ENCODE peak calls at places on chromosome 7, in eight cellular contexts. W is cardiac fibroblast, V is T1000, B is COR-L47, T is left colon, P is fibroblast of mammary gland, F is AML-193, C is naive B cell. K is an unnamed sample.

GRCh38 chr7:153942036-153942435 is 110.2 kb upstream of the DPP6 start:
- DNase-seq in W (no peak), V (no peak), B (no peak), T (no peak), P (no peak), F (no peak), C (no peak), K (no peak)

GRCh38 chr7:18469332-18469731 is 26.2 kb upstream of the HDAC9 start:
- DNase-seq in W (no peak), V (no peak), B (no peak), T (no peak), P (no peak), F (no peak), C (no peak), K (no peak)

GRCh38 chr7:19958309-19958896 is 185.0 kb upstream of the TMEM196 start:
- DNase-seq in W (peak; percentile 97), V (peak; percentile 30), B (no peak), T (no peak), P (peak; percentile 93), F (peak; percentile 95), C (no peak), K (peak; percentile 85)

GRCh38 chr7:106604303-106604918 is 56.5 kb downstream of the CCDC71L start:
- DNase-seq in W (no peak), V (no peak), B (no peak), T (no peak), P (no peak), F (peak; percentile 52), C (no peak), K (no peak)

GRCh38 chr7:73567701-73568685 is 10.4 kb downstream of the TBL2 start:
- DNase-seq in W (peak; percentile 18), V (no peak), B (no peak), T (no peak), P (peak; percentile 42), F (no peak), C (no peak), K (peak; percentile 48)

GRCh38 chr7:25636871-25637283 is 408.6 kb upstream of the NPVF start:
- DNase-seq in W (no peak), V (no peak), B (peak; percentile 11), T (no peak), P (no peak), F (no peak), C (no peak), K (no peak)

GRCh38 chr7:74606101-74606908 is 51.2 kb upstream of the GTF2I start:
- DNase-seq in W (no peak), V (no peak), B (no peak), T (peak; percentile 64), P (no peak), F (no peak), C (peak; percentile 43), K (peak; percentile 60)

GRCh38 chr7:130152270-130153141 is 52.7 kb downstream of the TMEM209 start:
- DNase-seq in W (peak; percentile 24), V (no peak), B (no peak), T (no peak), P (peak; percentile 71), F (no peak), C (no peak), K (no peak)

GRCh38 chr7:7932553-7932952 is 36.0 kb upstream of the GLCCI1 start:
- DNase-seq in W (no peak), V (no peak), B (no peak), T (no peak), P (peak; percentile 14), F (no peak), C (no peak), K (no peak)

GRCh38 chr7:103752995-103753394 is 236.5 kb downstream of the RELN start:
- DNase-seq in W (peak; percentile 50), V (no peak), B (no peak), T (no peak), P (peak; percentile 25), F (no peak), C (no peak), K (no peak)

GRCh38 chr7:40833541-40834234 is 698.9 kb downstream of the SUGCT start:
- DNase-seq in W (peak; percentile 54), V (no peak), B (no peak), T (no peak), P (peak; percentile 44), F (no peak), C (no peak), K (no peak)

GRCh38 chr7:113076703-113077102 is 9.9 kb downstream of the GPR85 start:
- DNase-seq in W (peak; percentile 22), V (no peak), B (no peak), T (no peak), P (no peak), F (no peak), C (no peak), K (no peak)

GRCh38 chr7:101593556-101593955 is 35.5 kb downstream of the MYL10 start:
- DNase-seq in W (no peak), V (no peak), B (no peak), T (no peak), P (no peak), F (no peak), C (no peak), K (no peak)

GRCh38 chr7:27953361-27953760 is 213.4 kb downstream of the TAX1BP1 start:
- DNase-seq in W (no peak), V (no peak), B (no peak), T (no peak), P (peak; percentile 14), F (no peak), C (no peak), K (peak; percentile 38)

GRCh38 chr7:106774768-106775551 is 90.1 kb upstream of the PIK3CG start:
- DNase-seq in W (peak; percentile 77), V (peak; percentile 31), B (no peak), T (no peak), P (peak; percentile 29), F (no peak), C (no peak), K (peak; percentile 99)

GRCh38 chr7:131895541-131896173 is 339.2 kb upstream of the PODXL start:
- DNase-seq in W (peak; percentile 70), V (peak; percentile 20), B (no peak), T (no peak), P (peak; percentile 82), F (no peak), C (no peak), K (peak; percentile 98)

GRCh38 chr7:106883627-106884026 is 18.5 kb downstream of the PIK3CG start:
- DNase-seq in W (no peak), V (no peak), B (no peak), T (no peak), P (no peak), F (no peak), C (no peak), K (no peak)

GRCh38 chr7:108570146-108570755 is 577 bp downstream of the DNAJB9 start:
- DNase-seq in W (peak; percentile 56), V (no peak), B (peak; percentile 28), T (peak; percentile 68), P (peak; percentile 53), F (peak; percentile 31), C (peak; percentile 48), K (peak; percentile 32)

GRCh38 chr7:1806354-1806753 is 136.3 kb downstream of the ELFN1 start:
- DNase-seq in W (no peak), V (no peak), B (no peak), T (no peak), P (no peak), F (no peak), C (no peak), K (no peak)

GRCh38 chr7:2005746-2006145 is 227.0 kb downstream of the MAD1L1 start:
- DNase-seq in W (no peak), V (no peak), B (no peak), T (no peak), P (no peak), F (no peak), C (no peak), K (no peak)

GRCh38 chr7:43431020-43431595 is 151.8 kb upstream of the STK17A start:
- DNase-seq in W (no peak), V (no peak), B (no peak), T (no peak), P (peak; percentile 28), F (no peak), C (no peak), K (peak; percentile 42)

GRCh38 chr7:42964293-42964692 is 32.1 kb downstream of the MRPL32 start:
- DNase-seq in W (no peak), V (no peak), B (no peak), T (no peak), P (no peak), F (no peak), C (no peak), K (no peak)

GRCh38 chr7:98872328-98872924 is 2.6 kb upstream of the TMEM130 start:
- DNase-seq in W (peak; percentile 36), V (no peak), B (peak; percentile 48), T (no peak), P (peak; percentile 24), F (peak; percentile 52), C (no peak), K (peak; percentile 37)

GRCh38 chr7:47536705-47537611 is 45.0 kb downstream of the TNS3 start:
- DNase-seq in W (peak; percentile 55), V (no peak), B (no peak), T (peak; percentile 72), P (peak; percentile 82), F (no peak), C (no peak), K (peak; percentile 86)

GRCh38 chr7:117248810-117249209 is 74.0 kb downstream of the WNT2 start:
- DNase-seq in W (no peak), V (no peak), B (peak; percentile 1), T (no peak), P (peak; percentile 48), F (no peak), C (no peak), K (peak; percentile 44)

GRCh38 chr7:118350260-118350659 is 125.8 kb downstream of the ANKRD7 start:
- DNase-seq in W (no peak), V (no peak), B (no peak), T (no peak), P (no peak), F (no peak), C (no peak), K (no peak)

GRCh38 chr7:76077435-76077834 is 29.5 kb downstream of the MDH2 start:
- DNase-seq in W (no peak), V (no peak), B (no peak), T (no peak), P (no peak), F (no peak), C (no peak), K (no peak)

GRCh38 chr7:69070476-69070875 is 527.8 kb upstream of the AUTS2 start:
- DNase-seq in W (no peak), V (no peak), B (no peak), T (no peak), P (no peak), F (no peak), C (no peak), K (no peak)

GRCh38 chr7:140674899-140675701 is 2.4 kb downstream of the ADCK2 start:
- DNase-seq in W (peak; percentile 72), V (no peak), B (no peak), T (peak; percentile 20), P (peak; percentile 82), F (peak; percentile 93), C (no peak), K (peak; percentile 53)

GRCh38 chr7:73850212-73850611 is 7.9 kb upstream of the METTL27 start:
- DNase-seq in W (no peak), V (no peak), B (no peak), T (no peak), P (no peak), F (no peak), C (no peak), K (no peak)

GRCh38 chr7:38311329-38311937 is 38.0 kb upstream of the TARP start:
- DNase-seq in W (no peak), V (no peak), B (peak; percentile 67), T (peak; percentile 44), P (no peak), F (no peak), C (no peak), K (no peak)

GRCh38 chr7:135784013-135784412 is 35.4 kb upstream of the FAM180A start:
- DNase-seq in W (peak; percentile 81), V (no peak), B (no peak), T (no peak), P (no peak), F (no peak), C (no peak), K (no peak)

GRCh38 chr7:149467321-149467859 is 6.5 kb upstream of the ZNF777 start:
- DNase-seq in W (no peak), V (no peak), B (no peak), T (no peak), P (no peak), F (no peak), C (no peak), K (no peak)

GRCh38 chr7:44673771-44674170 is 67.3 kb downstream of the OGDH start:
- DNase-seq in W (no peak), V (no peak), B (no peak), T (no peak), P (no peak), F (no peak), C (no peak), K (no peak)